ENCODE peak calls at places on chromosomes 6 and 20, in eight cellular contexts. H is AG04450; R is astrocyte; K is CD4-positive, alpha-beta T cell; Q is GM23338; U is left ventricle myocardium inferior; E is spleen; C is colonic mucosa. G is an unnamed sample.

GRCh38 chr6:39365281-39366074 is 43.0 kb upstream of the KCNK16 start:
- DNase-seq in H (no peak), R (peak), K (no peak), Q (no peak), U (no peak), E (no peak), C (no peak), G (no peak)

GRCh38 chr6:158411998-158412397 is 99.7 kb downstream of the TULP4 start:
- DNase-seq in H (no peak), R (no peak), K (no peak), Q (no peak), U (no peak), E (no peak), C (no peak), G (no peak)

GRCh38 chr6:1872649-1873131 is 263.0 kb downstream of the FOXC1 start:
- DNase-seq in H (peak), R (peak), K (no peak), Q (peak), U (no peak), E (no peak), C (no peak), G (no peak)

GRCh38 chr6:3798211-3798909 is 46.8 kb upstream of the PXDC1 start:
- DNase-seq in H (no peak), R (no peak), K (no peak), Q (no peak), U (no peak), E (no peak), C (no peak), G (no peak)

GRCh38 chr20:8518878-8519277 is 386.8 kb downstream of the PLCB1 start:
- DNase-seq in H (no peak), R (no peak), K (no peak), Q (peak), U (no peak), E (no peak), C (no peak), G (no peak)

GRCh38 chr6:31721351-31722020 is at the start of gene LY6G6C:
- DNase-seq in H (no peak), R (no peak), K (no peak), Q (no peak), U (no peak), E (peak), C (no peak), G (no peak)

GRCh38 chr6:104784884-104785283 is 74.8 kb downstream of the HACE1 start:
- DNase-seq in H (no peak), R (peak), K (no peak), Q (no peak), U (no peak), E (no peak), C (no peak), G (no peak)

GRCh38 chr6:83615025-83615999 is 93.6 kb downstream of the SNAP91 start:
- DNase-seq in H (peak), R (peak), K (no peak), Q (peak), U (no peak), E (peak), C (no peak), G (no peak)

GRCh38 chr6:135189344-135189743 is 8.2 kb downstream of the MYB start:
- DNase-seq in H (no peak), R (no peak), K (no peak), Q (no peak), U (no peak), E (no peak), C (no peak), G (no peak)

GRCh38 chr6:123316733-123317323 is 319.9 kb downstream of the TRDN start:
- DNase-seq in H (no peak), R (no peak), K (no peak), Q (peak), U (no peak), E (no peak), C (no peak), G (no peak)

GRCh38 chr20:2052741-2053140 is 48.9 kb upstream of the STK35 start:
- DNase-seq in H (no peak), R (no peak), K (no peak), Q (no peak), U (no peak), E (no peak), C (no peak), G (no peak)

GRCh38 chr20:36320261-36320897 is 14.2 kb downstream of the DLGAP4 start:
- DNase-seq in H (no peak), R (no peak), K (no peak), Q (no peak), U (no peak), E (peak), C (no peak), G (no peak)

GRCh38 chr6:4055420-4056041 is 23.4 kb downstream of the FAM217A start:
- DNase-seq in H (peak), R (peak), K (no peak), Q (no peak), U (no peak), E (no peak), C (no peak), G (no peak)

GRCh38 chr6:152150196-152150595 is 342.7 kb downstream of the ESR1 start:
- DNase-seq in H (no peak), R (no peak), K (no peak), Q (no peak), U (no peak), E (no peak), C (no peak), G (no peak)

GRCh38 chr20:49132995-49133451 is 55.1 kb downstream of the STAU1 start:
- DNase-seq in H (peak), R (peak), K (peak), Q (peak), U (no peak), E (no peak), C (peak), G (no peak)

GRCh38 chr20:62537649-62538292 is 62.0 kb upstream of the GATA5 start:
- DNase-seq in H (no peak), R (no peak), K (no peak), Q (peak), U (no peak), E (no peak), C (no peak), G (no peak)
- H3K27ac ChIP-seq in H (no peak), R (no peak), K (no peak), Q (no peak), U (peak), E (no peak), C (no peak), G (peak)

GRCh38 chr6:34362909-34363713 is 29.4 kb downstream of the NUDT3 start:
- DNase-seq in H (no peak), R (no peak), K (no peak), Q (peak), U (no peak), E (no peak), C (no peak), G (no peak)
- H3K27ac ChIP-seq in H (no peak), R (no peak), K (no peak), Q (no peak), U (peak), E (no peak), C (no peak), G (peak)

GRCh38 chr6:144462058-144462457 is 176.9 kb downstream of the UTRN start:
- DNase-seq in H (no peak), R (no peak), K (no peak), Q (no peak), U (no peak), E (no peak), C (no peak), G (no peak)
- H3K27ac ChIP-seq in H (no peak), R (no peak), K (no peak), Q (no peak), U (no peak), E (no peak), C (no peak), G (no peak)

DNA sequence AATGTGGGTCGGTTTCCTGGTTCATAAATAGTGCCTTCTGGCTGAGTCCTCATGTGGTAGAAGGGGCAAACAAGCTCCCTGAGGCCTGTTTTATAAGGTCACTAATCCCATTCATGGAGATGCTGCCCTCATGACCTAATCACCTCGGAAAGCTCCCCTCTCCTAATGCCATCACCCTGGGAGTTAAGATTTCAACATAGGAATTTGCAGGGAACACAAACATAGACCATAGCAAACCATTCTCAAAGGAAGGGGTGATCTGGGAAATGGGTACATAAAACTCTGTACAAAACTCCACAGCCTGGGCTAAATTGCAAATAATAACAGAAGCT is 1.5 kb upstream of the ADTRP start:
- DNase-seq in H (no peak), R (no peak), K (no peak), Q (no peak), U (no peak), E (no peak), C (no peak), G (no peak)
- H3K27ac ChIP-seq in H (no peak), R (no peak), K (no peak), Q (no peak), U (no peak), E (no peak), C (no peak), G (no peak)

GRCh38 chr6:18186033-18186432 is 30.8 kb downstream of the KDM1B start:
- DNase-seq in H (no peak), R (no peak), K (no peak), Q (peak), U (no peak), E (no peak), C (no peak), G (no peak)
- H3K27ac ChIP-seq in H (no peak), R (no peak), K (no peak), Q (peak), U (no peak), E (peak), C (no peak), G (no peak)

G was measured in heart right ventricle.